ENCODE peak calls at places on chromosomes 13 and 19, in ten cellular contexts. S is astrocyte of the spinal cord, J is H7, H is left lung, D is stomach, B is psoas muscle, Q is cardiac muscle cell, G is HCT116, M is lower leg skin, T is tibial nerve. Z is an unnamed sample.

GRCh38 chr13:109348514-109349340 is 437.7 kb downstream of the IRS2 start:
- DNase-seq in S (peak), J (no peak), H (no peak), D (no peak), B (no peak), Q (no peak), G (no peak), M (no peak), T (no peak), Z (no peak)

GRCh38 chr19:43735013-43735412 is 19.1 kb downstream of the IRGC start:
- DNase-seq in S (no peak), J (no peak), H (no peak), D (no peak), B (no peak), Q (no peak), G (no peak), M (no peak), T (no peak), Z (no peak)

GRCh38 chr19:1205114-1206062 is at the start of gene STK11:
- DNase-seq in S (peak), J (peak), H (peak), D (peak), B (peak), Q (peak), G (peak), M (peak), T (peak), Z (peak)

GRCh38 chr13:58712191-58712590 is 1080.6 kb downstream of the PCDH17 start:
- DNase-seq in S (no peak), J (peak), H (no peak), D (no peak), B (no peak), Q (no peak), G (no peak), M (no peak), T (no peak), Z (no peak)

GRCh38 chr19:57903298-57904174 is 12.9 kb downstream of the ZNF417 start:
- DNase-seq in S (peak), J (peak), H (no peak), D (no peak), B (no peak), Q (peak), G (peak), M (no peak), T (no peak), Z (no peak)

GRCh38 chr19:14370169-14370998 is 10.9 kb upstream of the ADGRE5 start:
- DNase-seq in S (no peak), J (no peak), H (no peak), D (no peak), B (no peak), Q (no peak), G (no peak), M (no peak), T (no peak), Z (no peak)

GRCh38 chr13:37747071-37747612 is 122.4 kb downstream of the TRPC4 start:
- DNase-seq in S (peak), J (no peak), H (no peak), D (no peak), B (no peak), Q (no peak), G (no peak), M (no peak), T (no peak), Z (peak)

GRCh38 chr13:43293008-43293407 is 269.6 kb downstream of the DNAJC15 start:
- DNase-seq in S (no peak), J (no peak), H (no peak), D (no peak), B (no peak), Q (no peak), G (no peak), M (no peak), T (no peak), Z (no peak)

GRCh38 chr13:95262837-95263381 is 38.3 kb downstream of the ABCC4 start:
- DNase-seq in S (no peak), J (no peak), H (no peak), D (no peak), B (no peak), Q (no peak), G (no peak), M (no peak), T (no peak), Z (no peak)

GRCh38 chr13:20519887-20520286 is 5.8 kb downstream of the CRYL1 start:
- DNase-seq in S (no peak), J (no peak), H (no peak), D (no peak), B (no peak), Q (no peak), G (no peak), M (no peak), T (no peak), Z (no peak)

GRCh38 chr19:6378036-6378435 is 2.3 kb upstream of the PSPN start:
- DNase-seq in S (peak), J (peak), H (no peak), D (no peak), B (no peak), Q (no peak), G (no peak), M (no peak), T (no peak), Z (no peak)

GRCh38 chr13:24459234-24459633 is 53.3 kb downstream of the PARP4 start:
- DNase-seq in S (peak), J (no peak), H (no peak), D (no peak), B (no peak), Q (no peak), G (no peak), M (no peak), T (no peak), Z (peak)

GRCh38 chr19:43465468-43466120 is at the start of gene LYPD3:
- DNase-seq in S (no peak), J (peak), H (peak), D (peak), B (peak), Q (no peak), G (peak), M (peak), T (no peak), Z (no peak)

GRCh38 chr13:44397766-44398223 is 24.2 kb downstream of the SERP2 start:
- DNase-seq in S (peak), J (no peak), H (no peak), D (no peak), B (no peak), Q (no peak), G (no peak), M (no peak), T (no peak), Z (peak)

GRCh38 chr13:106493569-106493968 is 41.9 kb downstream of the EFNB2 start:
- DNase-seq in S (no peak), J (no peak), H (peak), D (no peak), B (no peak), Q (no peak), G (no peak), M (no peak), T (no peak), Z (no peak)

GRCh38 chr13:49503951-49504350 is 8.2 kb downstream of the PHF11 start:
- DNase-seq in S (no peak), J (no peak), H (no peak), D (no peak), B (no peak), Q (no peak), G (no peak), M (no peak), T (no peak), Z (no peak)

GRCh38 chr19:6828306-6828697 is 55.8 kb downstream of the VAV1 start:
- DNase-seq in S (no peak), J (peak), H (peak), D (no peak), B (no peak), Q (no peak), G (peak), M (no peak), T (no peak), Z (no peak)

GRCh38 chr13:76955236-76955635 is 6.9 kb downstream of the ACOD1 start:
- DNase-seq in S (no peak), J (no peak), H (no peak), D (no peak), B (no peak), Q (no peak), G (no peak), M (no peak), T (no peak), Z (no peak)

GRCh38 chr19:29717051-29717450 is 2.0 kb upstream of the C19orf12 start:
- DNase-seq in S (no peak), J (no peak), H (no peak), D (no peak), B (no peak), Q (no peak), G (no peak), M (no peak), T (no peak), Z (no peak)

GRCh38 chr13:35716186-35716585 is 239.7 kb upstream of the MAB21L1 start:
- DNase-seq in S (no peak), J (no peak), H (peak), D (no peak), B (no peak), Q (no peak), G (no peak), M (no peak), T (no peak), Z (no peak)

GRCh38 chr19:35099897-35100275 is 15.7 kb upstream of the FXYD3 start:
- DNase-seq in S (no peak), J (no peak), H (no peak), D (no peak), B (no peak), Q (no peak), G (no peak), M (no peak), T (no peak), Z (no peak)

GRCh38 chr19:58261968-58262921 is 16.5 kb upstream of the ZNF8 start:
- DNase-seq in S (peak), J (no peak), H (no peak), D (no peak), B (no peak), Q (no peak), G (no peak), M (no peak), T (no peak), Z (no peak)

GRCh38 chr13:21079761-21080730 is 18.7 kb upstream of the LATS2 start:
- DNase-seq in S (peak), J (no peak), H (no peak), D (no peak), B (no peak), Q (no peak), G (no peak), M (no peak), T (no peak), Z (peak)

GRCh38 chr13:48159436-48160225 is 64.7 kb upstream of the MED4 start:
- DNase-seq in S (peak), J (no peak), H (no peak), D (no peak), B (no peak), Q (no peak), G (no peak), M (no peak), T (no peak), Z (no peak)

GRCh38 chr13:27005976-27006518 is 165.6 kb downstream of the USP12 start:
- DNase-seq in S (no peak), J (peak), H (no peak), D (no peak), B (no peak), Q (no peak), G (no peak), M (no peak), T (no peak), Z (no peak)
- H3K4me3 ChIP-seq in S (no peak), J (no peak), H (no peak), D (no peak), B (peak), Q (peak), G (peak), M (no peak), T (no peak), Z (no peak)

DNA sequence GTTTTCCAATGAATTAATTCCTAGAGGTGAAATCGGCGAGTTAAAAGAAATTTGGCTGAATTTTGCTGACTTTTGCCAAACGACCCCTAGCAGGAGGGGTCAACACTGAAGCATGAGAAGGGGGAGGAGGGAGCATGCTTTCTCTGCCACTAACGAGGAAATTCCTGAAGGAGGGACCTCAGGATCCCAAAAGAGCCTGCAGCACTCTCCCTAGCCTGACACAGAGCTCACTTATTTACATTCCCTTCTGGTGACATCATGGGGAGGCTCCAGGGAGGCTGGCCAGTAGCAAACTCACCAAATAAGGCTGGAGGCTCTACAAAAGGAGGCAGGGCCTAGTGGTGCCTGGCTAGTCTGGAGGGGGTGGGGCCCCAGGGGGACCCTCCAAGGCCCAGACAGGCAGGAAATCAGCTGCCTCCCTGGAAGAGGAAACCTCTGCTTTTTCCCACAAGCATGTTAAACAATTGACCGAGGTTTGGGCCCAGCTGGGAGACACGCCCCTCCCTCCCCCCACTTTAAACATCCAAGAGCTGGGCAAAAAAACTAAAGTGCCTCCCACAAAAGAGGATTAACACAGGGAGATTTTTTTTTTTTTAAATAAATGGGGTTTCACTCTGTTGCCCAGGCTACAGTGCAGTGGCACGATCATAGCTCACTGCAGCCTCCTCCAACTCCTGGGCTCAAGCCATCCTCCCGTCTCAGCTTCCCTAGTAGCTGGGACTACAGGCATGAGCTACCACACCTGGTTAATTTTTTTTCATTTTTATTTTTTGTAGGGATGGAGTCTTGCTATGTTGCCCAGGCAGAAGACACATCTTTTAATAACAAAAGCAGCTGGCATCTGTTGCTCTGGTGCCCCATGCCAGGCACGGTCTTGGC is 2.1 kb downstream of the DAPK3 start:
- DNase-seq in S (peak), J (peak), H (peak), D (peak), B (peak), Q (peak), G (peak), M (peak), T (peak), Z (peak)
- H3K4me3 ChIP-seq in S (peak), J (no peak), H (peak), D (peak), B (peak), Q (peak), G (peak), M (no peak), T (no peak), Z (peak)

GRCh38 chr13:98997738-98998641 is 20.1 kb upstream of the DOCK9 start:
- DNase-seq in S (peak), J (no peak), H (no peak), D (no peak), B (peak), Q (no peak), G (no peak), M (no peak), T (no peak), Z (peak)
- H3K4me3 ChIP-seq in S (no peak), J (no peak), H (no peak), D (no peak), B (no peak), Q (no peak), G (no peak), M (no peak), T (no peak), Z (no peak)

DNA sequence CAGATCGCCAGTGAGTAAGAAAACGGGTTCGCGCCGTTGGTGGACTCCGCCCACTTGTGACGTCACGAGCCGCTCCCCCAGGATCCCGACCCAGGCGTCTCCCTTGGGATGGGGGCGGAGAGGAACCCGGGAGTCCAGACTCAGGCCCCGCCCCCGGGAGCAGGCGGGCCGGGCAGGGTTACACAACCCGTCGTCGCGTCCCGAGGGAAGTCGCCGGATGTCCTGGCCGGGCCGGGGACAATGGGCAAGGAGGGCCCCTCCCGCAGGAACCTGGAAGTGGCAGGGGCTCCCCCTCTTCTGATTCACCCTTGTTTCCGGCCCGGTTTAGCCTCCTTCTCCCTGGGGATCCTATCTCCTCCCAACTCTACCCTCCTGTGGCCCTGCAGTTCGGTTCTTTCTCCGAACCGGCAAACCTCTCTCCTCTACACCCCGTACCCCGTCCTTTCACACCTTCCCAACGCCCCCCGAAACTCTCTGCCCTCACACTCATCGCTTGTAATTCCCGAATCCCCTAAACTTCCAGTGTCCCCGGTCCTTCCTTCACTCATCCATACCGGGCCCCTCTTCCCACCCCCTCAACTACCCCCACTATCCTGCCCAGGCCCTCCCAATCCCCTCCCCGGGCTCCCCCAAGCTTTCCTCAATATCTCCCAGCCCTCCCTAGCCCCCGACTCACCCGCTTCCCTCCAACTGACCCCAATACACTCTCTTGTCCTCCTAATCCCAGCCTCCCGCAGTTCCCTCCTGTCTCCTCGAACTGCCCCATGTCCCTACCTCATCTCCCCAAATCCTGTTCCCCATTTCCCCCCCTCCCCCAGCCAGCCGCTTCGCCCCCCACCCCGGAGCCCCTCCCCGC is 20.0 kb upstream of the ERCC1 start:
- DNase-seq in S (peak), J (peak), H (peak), D (peak), B (peak), Q (peak), G (peak), M (peak), T (peak), Z (peak)
- H3K4me3 ChIP-seq in S (peak), J (peak), H (peak), D (peak), B (peak), Q (peak), G (peak), M (peak), T (peak), Z (peak)

GRCh38 chr19:11633223-11633622 is 35.9 kb downstream of the ZNF627 start:
- DNase-seq in S (no peak), J (no peak), H (no peak), D (no peak), B (no peak), Q (no peak), G (no peak), M (no peak), T (no peak), Z (no peak)

GRCh38 chr19:11639602-11640471 is 42.6 kb downstream of the ZNF627 start:
- DNase-seq in S (peak), J (peak), H (peak), D (peak), B (peak), Q (peak), G (peak), M (peak), T (peak), Z (peak)

GRCh38 chr19:11641241-11641640 is 44.0 kb downstream of the ZNF627 start:
- DNase-seq in S (no peak), J (no peak), H (no peak), D (no peak), B (no peak), Q (no peak), G (no peak), M (no peak), T (no peak), Z (no peak)

GRCh38 chr19:11642902-11643301 is 45.6 kb downstream of the ZNF627 start:
- DNase-seq in S (no peak), J (no peak), H (no peak), D (no peak), B (no peak), Q (no peak), G (no peak), M (no peak), T (no peak), Z (no peak)

DNA sequence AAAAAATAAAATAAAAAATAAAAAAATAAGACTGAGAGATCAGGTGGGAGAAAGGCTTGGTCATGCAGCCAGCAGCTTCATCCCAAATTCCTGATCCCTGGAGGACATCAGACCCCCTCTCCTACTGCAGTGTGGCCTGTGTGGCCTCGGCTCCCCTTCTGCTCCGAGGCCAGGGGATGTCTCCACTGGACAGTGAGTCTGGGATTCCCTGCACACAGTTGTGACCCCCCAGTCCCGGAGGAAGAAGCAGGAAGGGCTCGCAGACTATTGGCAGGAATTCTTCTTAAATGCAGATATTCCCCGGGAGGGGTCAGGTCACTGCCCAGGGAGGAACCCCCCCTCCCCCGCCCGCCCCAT is 41.9 kb downstream of the ZNF627 start:
- DNase-seq in S (no peak), J (no peak), H (no peak), D (no peak), B (no peak), Q (no peak), G (no peak), M (no peak), T (no peak), Z (no peak)
- H3K4me3 ChIP-seq in S (peak), J (peak), H (peak), D (peak), B (peak), Q (peak), G (peak), M (no peak), T (peak), Z (peak)

GRCh38 chr19:33194884-33195710 is 967 bp downstream of the LRP3 start:
- DNase-seq in S (peak), J (peak), H (no peak), D (peak), B (peak), Q (peak), G (no peak), M (no peak), T (no peak), Z (no peak)

GRCh38 chr19:33197591-33198000 is 3.5 kb downstream of the LRP3 start:
- DNase-seq in S (no peak), J (peak), H (no peak), D (no peak), B (no peak), Q (no peak), G (no peak), M (no peak), T (no peak), Z (no peak)

GRCh38 chr19:33196446-33197193 is 2.5 kb downstream of the LRP3 start:
- DNase-seq in S (no peak), J (peak), H (no peak), D (no peak), B (no peak), Q (no peak), G (no peak), M (no peak), T (no peak), Z (no peak)

GRCh38 chr19:33194527-33194883 is 375 bp downstream of the LRP3 start:
- DNase-seq in S (no peak), J (no peak), H (no peak), D (no peak), B (no peak), Q (peak), G (no peak), M (no peak), T (no peak), Z (no peak)

GRCh38 chr19:33195711-33196347 is 1.7 kb downstream of the LRP3 start:
- DNase-seq in S (no peak), J (peak), H (no peak), D (no peak), B (no peak), Q (no peak), G (no peak), M (no peak), T (no peak), Z (no peak)
- H3K4me3 ChIP-seq in S (peak), J (no peak), H (peak), D (peak), B (peak), Q (peak), G (peak), M (no peak), T (no peak), Z (peak)

Z was measured in skeletal muscle cell.